ENCODE peak calls at places on chromosome 19, in nine cellular contexts. J is BJ, G is lung, U is GM12865, R is heart right ventricle, I is GM13976, W is heart left ventricle, L is IMR-90, D is NB4. H is an unnamed sample.

GRCh38 chr19:45667620-45668341 is at the start of gene GIPR:
- DNase-seq in J (no peak), G (peak; percentile 63), U (peak; percentile 85), R (peak; percentile 71), I (peak; percentile 83), W (peak; percentile 80), L (peak; percentile 38), D (peak; percentile 49), H (no peak)

GRCh38 chr19:40464059-40465024 is 1.2 kb downstream of the BLVRB start:
- DNase-seq in J (no peak), G (peak; percentile 92), U (peak; percentile 76), R (peak; percentile 80), I (peak; percentile 59), W (peak; percentile 77), L (peak; percentile 88), D (peak; percentile 68), H (peak; percentile 61)

GRCh38 chr19:10295305-10295846 is 5.6 kb downstream of the ICAM5 start:
- DNase-seq in J (no peak), G (peak; percentile 57), U (peak; percentile 84), R (peak; percentile 44), I (peak; percentile 88), W (no peak), L (no peak), D (no peak), H (no peak)

GRCh38 chr19:35774274-35775045 is 904 bp upstream of the ARHGAP33 start:
- DNase-seq in J (no peak), G (no peak), U (no peak), R (no peak), I (no peak), W (no peak), L (no peak), D (no peak), H (no peak)

GRCh38 chr19:37243206-37243632 is 25.2 kb downstream of the ZNF383 start:
- DNase-seq in J (no peak), G (no peak), U (no peak), R (no peak), I (no peak), W (no peak), L (no peak), D (no peak), H (no peak)

GRCh38 chr19:45395524-45396388 is 9.1 kb downstream of the PPP1R13L start:
- DNase-seq in J (no peak), G (no peak), U (no peak), R (no peak), I (peak; percentile 26), W (no peak), L (no peak), D (peak; percentile 46), H (no peak)

GRCh38 chr19:33396701-33397535 is 23.4 kb downstream of the CEBPG start:
- DNase-seq in J (no peak), G (no peak), U (no peak), R (no peak), I (no peak), W (peak; percentile 51), L (no peak), D (no peak), H (no peak)

GRCh38 chr19:18427752-18428131 is 8.5 kb downstream of the SSBP4 start:
- DNase-seq in J (no peak), G (no peak), U (no peak), R (no peak), I (no peak), W (no peak), L (no peak), D (no peak), H (no peak)

GRCh38 chr19:40810160-40810559 is 11.2 kb downstream of the EGLN2 start:
- DNase-seq in J (no peak), G (no peak), U (no peak), R (no peak), I (no peak), W (no peak), L (no peak), D (no peak), H (no peak)

GRCh38 chr19:4016903-4017638 is 9.5 kb downstream of the PIAS4 start:
- DNase-seq in J (no peak), G (no peak), U (no peak), R (no peak), I (no peak), W (no peak), L (no peak), D (no peak), H (no peak)

GRCh38 chr19:36547001-36547732 is 19.1 kb upstream of the ZNF260 start:
- DNase-seq in J (no peak), G (no peak), U (no peak), R (no peak), I (no peak), W (no peak), L (peak; percentile 3), D (peak; percentile 15), H (no peak)

GRCh38 chr19:35717665-35718344 is at the start of gene KMT2B:
- DNase-seq in J (peak; percentile 66), G (no peak), U (peak; percentile 98), R (no peak), I (peak; percentile 97), W (peak; percentile 98), L (no peak), D (peak; percentile 94), H (peak; percentile 77)

GRCh38 chr19:3682286-3682685 is 18.0 kb downstream of the PIP5K1C start:
- DNase-seq in J (no peak), G (no peak), U (no peak), R (no peak), I (no peak), W (no peak), L (no peak), D (no peak), H (no peak)

GRCh38 chr19:49931293-49932040 is 2.2 kb upstream of the NUP62 start:
- DNase-seq in J (no peak), G (no peak), U (no peak), R (no peak), I (no peak), W (no peak), L (no peak), D (no peak), H (no peak)

GRCh38 chr19:51777570-51778460 is 16.8 kb downstream of the FPR2 start:
- DNase-seq in J (peak; percentile 11), G (peak; percentile 64), U (peak; percentile 74), R (peak; percentile 47), I (peak; percentile 64), W (peak; percentile 79), L (peak; percentile 80), D (peak; percentile 90), H (peak; percentile 32)

GRCh38 chr19:45922281-45922680 is 7.7 kb upstream of the NANOS2 start:
- DNase-seq in J (no peak), G (no peak), U (peak; percentile 27), R (no peak), I (no peak), W (no peak), L (no peak), D (peak; percentile 60), H (no peak)

GRCh38 chr19:11203194-11204075 is 6.1 kb upstream of the KANK2 start:
- DNase-seq in J (peak; percentile 57), G (peak; percentile 72), U (peak; percentile 44), R (peak; percentile 81), I (peak; percentile 81), W (peak; percentile 89), L (peak; percentile 71), D (peak; percentile 84), H (no peak)

GRCh38 chr19:14035706-14036105 is 4.1 kb downstream of the IL27RA start:
- DNase-seq in J (no peak), G (no peak), U (no peak), R (no peak), I (no peak), W (no peak), L (no peak), D (no peak), H (no peak)

GRCh38 chr19:5336195-5336965 is 4.2 kb downstream of the PTPRS start:
- DNase-seq in J (no peak), G (no peak), U (no peak), R (no peak), I (no peak), W (no peak), L (no peak), D (no peak), H (no peak)

GRCh38 chr19:4059931-4060620 is 6.6 kb downstream of the ZBTB7A start:
- DNase-seq in J (no peak), G (no peak), U (peak; percentile 85), R (peak; percentile 77), I (peak; percentile 84), W (peak; percentile 85), L (no peak), D (peak; percentile 52), H (no peak)

GRCh38 chr19:55454787-55455243 is 6.6 kb downstream of the ISOC2 start:
- DNase-seq in J (no peak), G (no peak), U (peak; percentile 59), R (peak; percentile 43), I (peak; percentile 75), W (no peak), L (peak; percentile 22), D (peak; percentile 46), H (no peak)
- TF ChIP-seq CTCF in J (peak; percentile 80), G (peak; percentile 7), U (peak; percentile 62), R (peak; percentile 53), I (peak; percentile 68), W (peak; percentile 56), L (peak; percentile 68), D (peak; percentile 57), H (peak; percentile 82)

GRCh38 chr19:2266183-2266993 is 10.2 kb upstream of the JSRP1 start:
- DNase-seq in J (no peak), G (peak; percentile 83), U (peak; percentile 88), R (peak; percentile 86), I (peak; percentile 78), W (peak; percentile 90), L (peak; percentile 75), D (peak; percentile 72), H (no peak)
- TF ChIP-seq CTCF in J (no peak), G (no peak), U (no peak), R (no peak), I (no peak), W (no peak), L (no peak), D (no peak), H (no peak)

DNA sequence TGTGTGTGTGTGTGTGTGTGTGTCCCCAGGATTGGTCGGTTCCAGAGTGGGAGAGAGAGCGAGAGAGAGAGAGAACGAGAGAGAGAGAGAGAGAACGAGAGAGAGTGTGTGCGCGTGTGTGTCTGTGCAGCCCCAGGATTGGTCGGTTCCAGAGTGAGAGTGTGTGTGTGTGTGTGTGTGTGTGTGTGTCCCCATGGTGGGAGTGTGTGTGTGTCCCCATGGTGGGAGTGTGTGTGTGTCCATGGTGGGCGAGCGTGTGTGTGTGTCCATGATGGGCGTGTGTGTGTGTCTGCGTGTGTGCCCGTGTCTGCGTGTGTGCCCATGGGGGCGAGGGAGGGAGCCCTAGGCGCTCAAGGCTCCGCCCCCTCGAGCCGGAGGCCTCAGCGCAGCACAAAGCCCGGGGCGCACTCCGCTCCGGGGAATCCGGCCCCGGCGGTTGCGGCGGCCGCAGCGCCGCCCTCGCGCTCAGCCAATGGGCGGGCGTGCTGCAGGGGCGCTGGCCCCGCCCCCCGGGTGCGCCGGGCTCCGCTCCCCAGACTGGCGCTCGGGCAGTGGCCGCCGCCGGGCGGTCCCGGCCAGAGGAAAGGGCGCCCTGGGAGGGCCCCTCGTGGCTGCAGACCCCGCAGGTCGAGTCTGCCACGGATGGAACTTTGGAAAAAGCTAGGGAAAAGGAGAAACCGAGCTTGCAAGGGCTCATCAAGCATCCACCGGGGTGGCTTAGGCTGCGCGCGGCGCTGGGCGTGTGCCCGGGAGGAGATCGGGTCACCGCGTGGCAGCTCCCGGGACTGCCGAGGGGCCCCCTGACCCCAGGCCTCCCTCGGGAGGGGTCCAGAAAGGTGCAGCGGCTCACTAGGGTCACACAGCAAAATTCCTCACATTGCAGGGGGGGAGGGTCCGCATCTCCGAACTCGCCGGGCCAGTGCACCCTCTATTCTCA is 96.2 kb downstream of the INSR start:
- DNase-seq in J (peak; percentile 43), G (peak; percentile 89), U (peak; percentile 97), R (peak; percentile 93), I (peak; percentile 96), W (peak; percentile 94), L (peak; percentile 94), D (peak; percentile 97), H (peak; percentile 62)
- TF ChIP-seq CTCF in J (no peak), G (no peak), U (peak; percentile 32), R (no peak), I (no peak), W (no peak), L (peak; percentile 0), D (no peak), H (no peak)

GRCh38 chr19:20513179-20513934 is 52.2 kb downstream of the ZNF737 start:
- DNase-seq in J (no peak), G (peak; percentile 33), U (no peak), R (no peak), I (no peak), W (no peak), L (no peak), D (no peak), H (no peak)
- TF ChIP-seq CTCF in J (no peak), G (no peak), U (no peak), R (no peak), I (no peak), W (no peak), L (no peak), D (no peak), H (no peak)